ENCODE peak calls at places on chromosome 21, in seven cellular contexts. C is H9, R is IMR-90, K is mesenchymal stem cell, W is neuronal stem cell, H is mesendoderm, V is H1. J is an unnamed sample.

GRCh38 chr21:34351786-34352241 is 12.0 kb upstream of the KCNE2 start:
- DNase-seq in W (peak), V (no peak), K (peak), C (no peak), H (peak), R (peak), J (peak)

GRCh38 chr21:45920824-45921600 is 60.6 kb upstream of the COL6A1 start:
- DNase-seq in C (no peak), K (no peak), W (no peak), V (no peak), H (no peak), R (peak), J (no peak)

GRCh38 chr21:21213297-21213696 is 215.1 kb downstream of the NCAM2 start:
- DNase-seq in V (no peak), K (no peak), R (peak), W (no peak), H (no peak), C (no peak), J (no peak)

GRCh38 chr21:16159213-16159970 is 429.6 kb downstream of the USP25 start:
- DNase-seq in C (no peak), V (no peak), H (no peak), K (no peak), W (no peak), R (peak), J (no peak)

GRCh38 chr21:23578027-23578426 is 2029.3 kb downstream of the MRPL39 start:
- DNase-seq in W (no peak), C (no peak), H (no peak), V (no peak), R (no peak), K (no peak), J (no peak)

GRCh38 chr21:37982496-37983318 is 66.5 kb upstream of the KCNJ6 start:
- DNase-seq in V (no peak), R (no peak), H (no peak), K (no peak), W (no peak), C (no peak), J (no peak)

GRCh38 chr21:35226960-35227741 is 178.0 kb upstream of the RUNX1 start:
- DNase-seq in R (no peak), H (no peak), V (no peak), W (no peak), C (no peak), K (no peak), J (no peak)

GRCh38 chr21:46067505-46068201 is 30.3 kb upstream of the COL6A2 start:
- DNase-seq in K (no peak), W (no peak), R (no peak), C (peak), H (no peak), V (no peak), J (no peak)

GRCh38 chr21:44941567-44941966 is 1.7 kb downstream of the SLX9 start:
- DNase-seq in H (no peak), K (no peak), C (no peak), V (no peak), W (no peak), R (no peak), J (no peak)

GRCh38 chr21:46425566-46425965 is 33.1 kb upstream of the DIP2A start:
- DNase-seq in V (no peak), W (no peak), R (no peak), H (no peak), K (no peak), C (no peak), J (no peak)

GRCh38 chr21:35179990-35180557 is 131.0 kb upstream of the RUNX1 start:
- DNase-seq in K (peak), V (no peak), R (peak), H (no peak), W (no peak), C (no peak), J (peak)

GRCh38 chr21:46052703-46053651 is 44.9 kb upstream of the COL6A2 start:
- DNase-seq in R (peak), V (no peak), W (no peak), C (peak), K (peak), H (peak), J (peak)

GRCh38 chr21:45975017-45975595 is 6.5 kb upstream of the COL6A1 start:
- DNase-seq in V (peak), W (no peak), C (peak), H (peak), R (peak), K (peak), J (no peak)

GRCh38 chr21:17491716-17492414 is 21.0 kb upstream of the CXADR start:
- DNase-seq in H (peak), V (no peak), C (no peak), W (no peak), K (peak), R (peak), J (no peak)

GRCh38 chr21:32976791-32977190 is 48.9 kb upstream of the OLIG2 start:
- DNase-seq in C (no peak), W (no peak), H (no peak), R (no peak), K (no peak), V (no peak), J (no peak)

GRCh38 chr21:25938673-25939395 is 204.1 kb downstream of the GABPA start:
- DNase-seq in W (no peak), K (peak), V (no peak), H (peak), R (no peak), C (no peak), J (no peak)

GRCh38 chr21:33255404-33255803 is 10.8 kb upstream of the IL10RB start:
- DNase-seq in K (no peak), H (no peak), C (no peak), V (no peak), R (no peak), W (no peak), J (no peak)

GRCh38 chr21:40422851-40423635 is 423.9 kb downstream of the DSCAM start:
- DNase-seq in H (no peak), R (no peak), C (no peak), K (no peak), W (no peak), V (no peak), J (peak)

GRCh38 chr21:40765771-40766170 is 81.2 kb downstream of the DSCAM start:
- DNase-seq in H (no peak), V (no peak), R (no peak), K (no peak), W (no peak), C (no peak), J (no peak)

GRCh38 chr21:28699591-28700259 is 293.0 kb downstream of the LTN1 start:
- DNase-seq in W (no peak), H (no peak), C (no peak), R (no peak), K (no peak), V (no peak), J (no peak)
- H4K8ac ChIP-seq in W (no peak), H (no peak), C (no peak), R (no peak), K (no peak), V (no peak), J (no peak)

DNA sequence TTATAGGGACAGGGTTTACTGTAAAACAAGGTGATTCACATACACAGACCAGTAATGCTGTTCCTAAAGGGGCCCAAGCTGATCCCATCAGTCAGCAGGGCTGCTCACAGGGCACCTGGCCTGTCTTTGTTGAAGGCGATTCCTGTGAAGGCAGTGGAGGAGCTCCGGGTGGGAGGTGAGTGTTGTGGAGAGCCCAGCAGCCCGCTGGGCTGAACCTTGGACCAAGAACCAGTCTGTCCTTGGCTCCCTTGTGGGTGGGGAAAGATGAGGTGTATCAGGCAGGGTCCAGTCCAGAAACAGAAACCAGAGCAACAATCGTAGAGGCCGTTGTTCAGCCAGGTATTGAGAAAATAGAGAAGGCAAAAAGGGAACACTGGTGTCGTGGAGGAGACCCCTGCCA is 12.5 kb downstream of the PDXK start:
- DNase-seq in H (no peak), C (no peak), W (no peak), K (no peak), R (no peak), V (no peak), J (no peak)
- H4K8ac ChIP-seq in H (no peak), C (no peak), W (no peak), K (no peak), R (no peak), V (no peak), J (no peak)

DNA sequence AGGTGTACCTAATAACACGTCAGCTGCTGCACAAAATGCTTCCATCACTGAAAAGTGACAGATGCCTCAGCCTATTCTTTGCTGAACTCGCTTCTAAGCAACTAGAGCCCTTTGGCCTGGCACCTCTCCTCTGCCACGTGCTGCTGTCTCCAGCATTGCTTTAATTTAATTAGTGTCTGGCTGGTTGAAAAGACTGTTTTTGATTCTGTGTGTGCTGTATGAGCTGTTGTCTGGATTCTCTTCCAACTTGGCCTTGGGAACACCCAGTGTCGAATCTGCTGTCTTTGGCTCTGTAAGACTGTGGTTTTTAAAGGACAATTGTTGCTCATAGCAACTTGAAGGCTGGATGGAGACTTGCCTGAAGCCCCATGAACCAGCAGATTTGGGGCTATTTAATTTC is 109.5 kb downstream of the PSMG1 start:
- DNase-seq in V (no peak), H (no peak), K (no peak), W (no peak), R (no peak), C (no peak), J (no peak)
- H4K8ac ChIP-seq in V (no peak), H (no peak), K (no peak), W (no peak), R (peak), C (no peak), J (no peak)

DNA sequence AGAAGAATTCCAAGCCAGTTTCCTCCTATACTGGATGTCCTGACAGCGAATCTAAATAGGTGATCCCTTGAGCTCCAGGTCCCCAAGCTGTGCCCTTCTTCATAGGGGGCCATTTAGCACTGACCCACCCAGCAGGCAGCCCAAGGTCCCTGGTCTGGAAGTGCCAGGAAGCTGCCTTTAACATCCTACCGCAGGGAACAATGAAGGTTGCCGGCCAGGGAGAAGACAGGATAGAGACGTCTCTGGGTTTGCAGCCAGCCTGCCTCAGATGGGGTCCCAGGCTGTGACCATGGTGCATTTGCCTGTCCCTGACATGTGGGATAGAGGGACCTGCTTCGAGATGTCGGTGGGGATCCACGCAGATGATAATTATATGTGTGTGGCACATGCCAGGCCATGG is 2.7 kb upstream of the RIPK4 start:
- DNase-seq in W (no peak), R (no peak), H (no peak), K (no peak), V (no peak), C (no peak), J (no peak)
- H4K8ac ChIP-seq in W (no peak), R (no peak), H (no peak), K (no peak), V (no peak), C (no peak), J (no peak)

GRCh38 chr21:41885341-41886024 is 6.3 kb upstream of the PRDM15 start:
- DNase-seq in H (no peak), V (no peak), W (no peak), C (no peak), R (peak), K (peak), J (no peak)
- H4K8ac ChIP-seq in H (no peak), V (no peak), W (no peak), C (no peak), R (no peak), K (no peak), J (no peak)

GRCh38 chr21:36936361-36937135 is 29.9 kb downstream of the HLCS start:
- DNase-seq in K (no peak), V (no peak), W (no peak), H (no peak), R (no peak), C (no peak), J (no peak)
- H4K8ac ChIP-seq in K (no peak), V (no peak), W (no peak), H (no peak), R (no peak), C (no peak), J (no peak)

GRCh38 chr21:27057997-27058396 is 91.1 kb upstream of the ADAMTS5 start:
- DNase-seq in W (no peak), H (no peak), K (no peak), C (no peak), V (no peak), R (no peak), J (no peak)
- H4K8ac ChIP-seq in W (no peak), H (no peak), K (no peak), C (no peak), V (no peak), R (no peak), J (no peak)

GRCh38 chr21:39048064-39048463 is 135.2 kb downstream of the PSMG1 start:
- DNase-seq in R (peak), C (peak), W (peak), V (peak), H (peak), K (peak), J (peak)

GRCh38 chr21:39048574-39048973 is 134.7 kb downstream of the PSMG1 start:
- DNase-seq in K (peak), C (no peak), V (no peak), H (no peak), W (no peak), R (peak), J (peak)

GRCh38 chr21:39047046-39047445 is 136.2 kb downstream of the PSMG1 start:
- DNase-seq in V (no peak), K (no peak), C (no peak), W (no peak), R (no peak), H (no peak), J (no peak)

GRCh38 chr21:39041815-39042214 is 141.4 kb downstream of the PSMG1 start:
- DNase-seq in H (no peak), K (no peak), R (no peak), W (no peak), C (no peak), V (no peak), J (no peak)

GRCh38 chr21:39046236-39046911 is 136.9 kb downstream of the PSMG1 start:
- DNase-seq in C (no peak), H (no peak), K (no peak), R (no peak), V (no peak), W (no peak), J (no peak)
- H4K8ac ChIP-seq in C (no peak), H (no peak), K (no peak), R (no peak), V (no peak), W (no peak), J (no peak)

GRCh38 chr21:31673513-31673912 is 14.0 kb downstream of the SOD1 start:
- DNase-seq in W (no peak), H (no peak), C (no peak), K (no peak), R (no peak), V (no peak), J (no peak)

GRCh38 chr21:31675960-31676359 is 16.5 kb downstream of the SOD1 start:
- DNase-seq in V (no peak), W (no peak), K (no peak), H (no peak), C (no peak), R (no peak), J (no peak)

GRCh38 chr21:31678478-31678877 is 19.0 kb downstream of the SOD1 start:
- DNase-seq in H (no peak), C (no peak), W (no peak), V (no peak), R (no peak), K (no peak), J (no peak)

GRCh38 chr21:31675332-31675731 is 15.8 kb downstream of the SOD1 start:
- DNase-seq in K (no peak), R (no peak), H (no peak), C (no peak), W (no peak), V (no peak), J (no peak)

DNA sequence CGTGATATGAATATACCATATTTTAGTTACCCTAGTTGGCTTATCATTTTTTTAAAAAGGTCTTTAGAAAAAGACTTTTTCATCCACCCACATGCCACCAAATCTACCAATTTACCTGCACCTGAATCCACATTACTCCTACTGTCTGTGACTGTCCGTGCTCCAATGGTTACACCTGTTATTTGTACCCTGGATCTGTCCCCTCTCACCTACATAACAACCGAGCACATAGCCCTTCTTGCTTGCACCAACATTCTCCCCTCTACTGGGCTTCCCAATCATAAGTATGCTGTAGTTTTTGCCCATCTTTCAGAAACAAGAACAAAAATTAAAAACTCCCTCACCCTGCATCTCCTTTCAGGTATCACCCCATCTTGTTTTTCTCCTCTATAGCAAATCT is 17.6 kb downstream of the SOD1 start:
- DNase-seq in H (no peak), R (no peak), V (no peak), W (no peak), K (no peak), C (no peak), J (no peak)
- H4K8ac ChIP-seq in H (no peak), R (no peak), V (no peak), W (no peak), K (no peak), C (no peak), J (no peak)

J was measured in trophoblast cell.